ENCODE peak calls at places on chromosome 2, in nine cellular contexts. O, P, J, Q, S, D, V, Y and R are unnamed samples.
A peak's percentile ranks its signal among the peaks of the same experiment; 100 is the strongest.

GRCh38 chr2:230668184-230668938 is 44.3 kb upstream of the CAB39 start:
- DNase-seq in Y (peak; percentile 50), P (no peak), S (no peak), J (peak; percentile 63), D (peak; percentile 15), Q (no peak), V (no peak), O (peak; percentile 94), R (peak; percentile 75)

GRCh38 chr2:240732184-240732583 is 40.5 kb downstream of the AQP12A start:
- DNase-seq in J (no peak), V (no peak), D (no peak), Y (no peak), S (no peak), P (no peak), O (no peak), Q (no peak), R (no peak)

GRCh38 chr2:55550368-55551102 is 31.0 kb downstream of the CFAP36 start:
- DNase-seq in O (no peak), V (no peak), P (no peak), Q (peak; percentile 69), S (peak; percentile 52), D (peak; percentile 59), J (peak; percentile 87), Y (peak; percentile 71), R (no peak)

GRCh38 chr2:202064206-202064880 is 8.7 kb upstream of the KIAA2012 start:
- DNase-seq in O (no peak), Q (peak; percentile 62), V (peak; percentile 22), S (peak; percentile 72), J (peak; percentile 99), Y (peak; percentile 89), D (peak; percentile 59), P (no peak), R (no peak)

GRCh38 chr2:240514631-240515030 is 43.2 kb downstream of the ANKMY1 start:
- DNase-seq in J (no peak), V (no peak), O (no peak), P (no peak), S (no peak), Q (no peak), D (no peak), Y (no peak), R (no peak)

GRCh38 chr2:33166287-33166881 is 219.6 kb downstream of the LTBP1 start:
- DNase-seq in Y (peak; percentile 77), Q (peak; percentile 93), V (no peak), J (peak; percentile 74), S (peak; percentile 68), O (no peak), D (peak; percentile 75), P (no peak), R (no peak)

GRCh38 chr2:152406119-152406835 is 71.3 kb downstream of the FMNL2 start:
- DNase-seq in Q (no peak), J (no peak), D (no peak), V (no peak), Y (no peak), S (no peak), P (no peak), O (no peak), R (no peak)

GRCh38 chr2:157055660-157056199 is 201.8 kb upstream of the GALNT5 start:
- DNase-seq in S (peak; percentile 5), J (peak; percentile 42), V (no peak), P (no peak), D (peak; percentile 47), Q (peak; percentile 11), Y (peak; percentile 78), O (peak; percentile 40), R (no peak)

GRCh38 chr2:189698020-189698887 is 23.8 kb downstream of the ANKAR start:
- DNase-seq in D (peak; percentile 63), O (peak; percentile 51), Q (peak; percentile 51), Y (peak; percentile 71), P (no peak), S (no peak), V (peak; percentile 64), J (peak; percentile 36), R (peak; percentile 29)

GRCh38 chr2:10274983-10275802 is 27.5 kb upstream of the HPCAL1 start:
- DNase-seq in D (no peak), Y (no peak), O (no peak), V (no peak), P (no peak), S (no peak), J (no peak), Q (no peak), R (no peak)

GRCh38 chr2:216371756-216372702 is at the start of gene MARCHF4:
- DNase-seq in Q (peak; percentile 94), D (peak; percentile 89), S (no peak), P (no peak), V (peak; percentile 42), Y (peak; percentile 87), J (peak; percentile 87), O (peak; percentile 52), R (peak; percentile 74)

GRCh38 chr2:31694444-31694843 is 113.7 kb upstream of the SRD5A2 start:
- DNase-seq in O (peak; percentile 33), P (no peak), V (no peak), Q (no peak), S (no peak), J (no peak), Y (peak; percentile 13), D (no peak), R (no peak)

DNA sequence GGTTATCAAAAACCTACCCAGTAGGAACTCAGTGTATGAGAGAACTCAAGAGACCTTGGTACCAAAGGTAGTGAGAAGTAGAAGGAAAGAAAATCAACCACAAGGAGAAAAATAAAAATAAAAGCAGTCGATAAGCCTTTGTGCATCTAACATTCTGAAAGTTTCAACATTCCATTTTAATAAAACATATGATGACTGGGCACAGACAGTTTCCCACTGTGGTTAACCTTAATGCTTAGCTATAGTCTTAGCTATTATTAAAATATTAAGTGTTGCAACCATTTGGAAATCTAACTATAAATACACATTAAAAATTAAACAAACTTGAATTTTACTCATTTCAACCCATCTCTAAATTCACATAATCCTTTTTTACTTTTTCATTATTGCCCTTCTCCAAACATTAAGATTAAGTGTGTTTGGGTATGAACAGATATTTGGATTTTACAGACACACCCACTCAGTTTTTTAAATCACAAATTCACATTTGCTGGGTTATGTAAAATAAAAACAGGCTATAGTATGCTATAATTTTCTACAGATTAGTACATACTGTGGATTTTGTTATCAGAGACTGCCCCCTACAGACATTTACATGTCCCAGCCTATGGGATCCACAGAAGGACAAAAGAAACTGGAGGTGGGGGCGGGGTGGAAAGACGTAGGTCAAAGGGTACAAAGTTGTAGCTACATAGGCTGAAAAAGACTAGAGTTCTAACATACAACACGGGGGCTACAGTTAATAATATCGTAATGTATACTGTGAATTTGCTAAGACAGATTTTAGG is 32.8 kb downstream of the SRBD1 start:
- DNase-seq in O (peak; percentile 57), V (no peak), D (peak; percentile 64), P (no peak), Y (peak; percentile 76), J (peak; percentile 28), Q (peak; percentile 19), S (no peak), R (no peak)
- TF ChIP-seq CTCF in O (peak; percentile 63), V (no peak), D (peak; percentile 63), P (peak; percentile 59), Y (peak; percentile 65), J (peak; percentile 64), Q (peak; percentile 74), S (peak; percentile 51), R (peak; percentile 7)

GRCh38 chr2:108199726-108200125 is 40.0 kb upstream of the SULT1C3 start:
- DNase-seq in D (no peak), Q (peak; percentile 40), J (peak; percentile 52), S (no peak), P (no peak), O (no peak), Y (peak; percentile 72), V (no peak), R (no peak)

GRCh38 chr2:108195133-108195439 is 44.7 kb upstream of the SULT1C3 start:
- DNase-seq in D (no peak), Y (no peak), P (no peak), J (no peak), O (no peak), Q (no peak), V (no peak), S (no peak), R (no peak)

GRCh38 chr2:108193251-108193650 is 46.5 kb upstream of the SULT1C3 start:
- DNase-seq in D (peak; percentile 49), Q (no peak), Y (peak; percentile 71), J (peak; percentile 26), O (no peak), S (no peak), V (no peak), P (no peak), R (no peak)

GRCh38 chr2:108189316-108189715 is 50.5 kb upstream of the SULT1C3 start:
- DNase-seq in P (no peak), J (peak; percentile 16), V (no peak), D (peak; percentile 12), Q (peak; percentile 70), S (no peak), O (no peak), Y (peak; percentile 60), R (no peak)

GRCh38 chr2:108194409-108195132 is 45.2 kb upstream of the SULT1C3 start:
- DNase-seq in D (no peak), S (no peak), Q (no peak), J (no peak), P (no peak), Y (peak; percentile 47), O (no peak), V (no peak), R (no peak)
- TF ChIP-seq CTCF in D (peak; percentile 37), S (peak; percentile 26), Q (peak; percentile 82), J (peak; percentile 35), P (peak; percentile 52), Y (peak; percentile 52), O (peak; percentile 51), V (peak; percentile 18), R (no peak)

GRCh38 chr2:177211148-177211547 is 1.4 kb upstream of the HNRNPA3 start:
- DNase-seq in S (no peak), Y (no peak), Q (no peak), J (no peak), V (no peak), D (no peak), P (no peak), O (no peak), R (no peak)
- TF ChIP-seq CTCF in S (no peak), Y (no peak), Q (no peak), J (no peak), V (no peak), D (no peak), P (no peak), O (no peak), R (no peak)

DNA sequence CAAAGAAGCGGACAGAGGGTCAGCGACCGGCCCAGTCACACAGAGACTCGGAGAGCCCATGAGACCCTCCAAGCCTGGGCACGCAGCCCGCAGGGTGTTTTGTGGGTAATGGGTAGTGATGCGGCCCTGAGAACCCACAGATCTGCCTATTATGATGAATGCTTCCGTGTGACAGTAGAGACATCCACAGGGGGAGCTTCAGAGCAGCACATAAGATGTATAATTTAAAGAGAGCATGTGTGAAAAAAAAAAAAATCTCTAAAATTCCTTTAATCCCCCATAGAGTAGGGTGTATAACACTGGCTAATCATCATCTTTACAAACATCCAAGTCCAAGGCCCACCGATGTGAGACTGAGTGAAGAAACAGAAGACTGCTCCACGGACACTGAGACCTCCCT is 34.6 kb downstream of the BIN1 start:
- DNase-seq in Y (peak; percentile 48), S (no peak), O (no peak), V (no peak), Q (no peak), P (no peak), D (peak; percentile 32), J (no peak), R (no peak)
- TF ChIP-seq CTCF in Y (peak; percentile 45), S (no peak), O (no peak), V (no peak), Q (peak; percentile 43), P (no peak), D (peak; percentile 23), J (no peak), R (no peak)